ENCODE peak calls at places on chromosomes 2 and 18, in eight cellular contexts. I, J, T, F, Y, Z, A and L are unnamed samples.

GRCh38 chr2:5057895-5058294 is 634.3 kb upstream of the SOX11 start:
- DNase-seq in Z (no peak), I (no peak), T (no peak), J (no peak), F (no peak), Y (no peak), A (no peak), L (no peak)

GRCh38 chr2:196759378-196759706 is 40.1 kb downstream of the GTF3C3 start:
- DNase-seq in T (no peak), Y (no peak), I (no peak), F (no peak), A (no peak), J (no peak), Z (no peak), L (no peak)

GRCh38 chr18:35042389-35043066 is 1.3 kb downstream of the MAPRE2 start:
- DNase-seq in F (no peak), A (no peak), T (no peak), Z (no peak), J (no peak), I (no peak), Y (no peak), L (no peak)

GRCh38 chr2:232333361-232334135 is 45.0 kb upstream of the ALPP start:
- DNase-seq in J (no peak), I (no peak), T (no peak), F (no peak), A (no peak), Y (peak; percentile 62), Z (no peak), L (peak; percentile 5)

GRCh38 chr18:69528439-69528838 is 127.8 kb downstream of the DOK6 start:
- DNase-seq in Y (no peak), I (no peak), J (no peak), Z (no peak), T (no peak), F (no peak), A (no peak), L (no peak)

GRCh38 chr2:98932778-98933343 is 3.2 kb downstream of the CRACDL start:
- DNase-seq in T (no peak), Y (no peak), A (no peak), J (no peak), I (no peak), F (no peak), Z (no peak), L (no peak)

GRCh38 chr2:63578767-63579166 is 9.5 kb downstream of the WDPCP start:
- DNase-seq in J (no peak), I (no peak), Y (no peak), Z (no peak), F (no peak), T (no peak), A (no peak), L (no peak)

GRCh38 chr2:157761520-157761919 is 114.6 kb downstream of the ACVR1 start:
- DNase-seq in Y (no peak), T (no peak), J (no peak), Z (no peak), A (peak; percentile 68), I (no peak), F (no peak), L (no peak)

GRCh38 chr2:237556773-237557632 is 9.4 kb upstream of the PRLH start:
- DNase-seq in J (peak; percentile 57), Z (peak; percentile 63), Y (no peak), A (no peak), T (no peak), I (no peak), F (peak; percentile 17), L (no peak)

GRCh38 chr2:27857417-27858172 is 32.6 kb downstream of the RBKS start:
- DNase-seq in F (no peak), Z (no peak), T (no peak), A (peak; percentile 31), Y (no peak), I (no peak), J (peak; percentile 34), L (no peak)

GRCh38 chr2:10303634-10304378 is 1.1 kb downstream of the HPCAL1 start:
- DNase-seq in I (peak; percentile 79), Y (peak; percentile 78), F (peak; percentile 21), J (peak; percentile 23), Z (peak; percentile 55), T (no peak), A (no peak), L (peak; percentile 63)

GRCh38 chr2:150062416-150062815 is 425.1 kb downstream of the RND3 start:
- DNase-seq in F (no peak), A (no peak), J (no peak), T (no peak), I (no peak), Z (no peak), Y (no peak), L (no peak)

GRCh38 chr2:88738271-88738670 is 46.8 kb downstream of the RPIA start:
- DNase-seq in F (no peak), J (no peak), Y (no peak), T (no peak), A (no peak), Z (no peak), I (no peak), L (no peak)

GRCh38 chr2:68282814-68283812 is 30.8 kb upstream of the PPP3R1 start:
- DNase-seq in A (no peak), Z (no peak), Y (peak; percentile 14), I (peak; percentile 60), F (no peak), T (no peak), J (peak; percentile 5), L (no peak)

GRCh38 chr2:148507970-148508369 is 136.6 kb upstream of the EPC2 start:
- DNase-seq in Y (no peak), Z (no peak), A (no peak), F (no peak), T (no peak), I (no peak), J (no peak), L (no peak)

GRCh38 chr2:72969706-72970105 is 52.4 kb downstream of the EMX1 start:
- DNase-seq in Z (no peak), Y (no peak), I (no peak), A (no peak), F (no peak), J (no peak), T (no peak), L (no peak)

GRCh38 chr18:73945130-73945792 is 202.4 kb downstream of the FBXO15 start:
- DNase-seq in T (no peak), F (no peak), I (no peak), J (no peak), A (no peak), Z (no peak), Y (no peak), L (no peak)

GRCh38 chr2:239398536-239398935 is 2.3 kb downstream of the HDAC4 start:
- DNase-seq in Y (peak; percentile 67), T (no peak), Z (no peak), I (no peak), F (no peak), A (no peak), J (no peak), L (no peak)

GRCh38 chr2:218885981-218886447 is 5.4 kb downstream of the WNT10A start:
- DNase-seq in I (peak; percentile 46), T (no peak), A (no peak), Z (no peak), Y (no peak), F (no peak), J (no peak), L (no peak)

GRCh38 chr2:68031043-68031442 is 31.8 kb downstream of the C1D start:
- DNase-seq in I (no peak), Y (no peak), F (no peak), A (no peak), T (no peak), Z (no peak), J (no peak), L (no peak)

GRCh38 chr18:62281684-62282083 is 43.4 kb upstream of the TNFRSF11A start:
- DNase-seq in Z (no peak), T (no peak), F (no peak), A (peak; percentile 57), J (no peak), I (no peak), Y (no peak), L (no peak)

GRCh38 chr2:20666114-20666363 is 905 bp upstream of the GDF7 start:
- DNase-seq in F (no peak), T (no peak), J (no peak), I (no peak), Z (no peak), A (no peak), Y (no peak), L (no peak)

GRCh38 chr2:215514516-215514915 is 78.6 kb upstream of the FN1 start:
- DNase-seq in T (no peak), J (no peak), Z (no peak), F (no peak), Y (no peak), I (no peak), A (no peak), L (no peak)

GRCh38 chr2:231332872-231333500 is 62.5 kb upstream of the B3GNT7 start:
- DNase-seq in J (no peak), T (no peak), Z (no peak), A (no peak), I (no peak), F (no peak), Y (no peak), L (no peak)

GRCh38 chr2:128026422-128027277 is 1.2 kb downstream of the SAP130 start:
- DNase-seq in J (no peak), Z (no peak), Y (no peak), I (no peak), F (no peak), T (no peak), A (no peak), L (no peak)